ENCODE peak calls at places on chromosomes 6 and 20, in nine cellular contexts. One of them, this sample, is unnamed.

GRCh38 chr6:148747493-148748160 is 797 bp downstream of the UST start:
- DNase-seq in T-helper 17 cell: peak
- DNase-seq in stimulated activated CD8-positive, alpha-beta memory T cell treated with anti-CD3 and anti-CD28 coated beads, Interleukin-15, amount 100 ng/mL, for 1 hour: no peak
- DNase-seq in HT-29: no peak
- DNase-seq in endodermal cell: peak
- DNase-seq in hepatic stellate cell: peak
- DNase-seq in AG09309: no peak
- DNase-seq in AG04450: no peak
- DNase-seq in NCI-H2029 treated with DMSO at 0.1 percent for 48 hours: no peak
- DNase-seq in this sample: no peak

GRCh38 chr6:144758602-144759001 is 473.5 kb downstream of the UTRN start:
- DNase-seq in T-helper 17 cell: no peak
- DNase-seq in stimulated activated CD8-positive, alpha-beta memory T cell treated with anti-CD3 and anti-CD28 coated beads, Interleukin-15, amount 100 ng/mL, for 1 hour: no peak
- DNase-seq in HT-29: peak
- DNase-seq in endodermal cell: no peak
- DNase-seq in hepatic stellate cell: no peak
- DNase-seq in AG09309: no peak
- DNase-seq in AG04450: no peak
- DNase-seq in NCI-H2029 treated with DMSO at 0.1 percent for 48 hours: no peak
- DNase-seq in this sample: peak

GRCh38 chr6:163516908-163517307 is 102.4 kb downstream of the QKI start:
- DNase-seq in T-helper 17 cell: no peak
- DNase-seq in stimulated activated CD8-positive, alpha-beta memory T cell treated with anti-CD3 and anti-CD28 coated beads, Interleukin-15, amount 100 ng/mL, for 1 hour: no peak
- DNase-seq in HT-29: no peak
- DNase-seq in endodermal cell: no peak
- DNase-seq in hepatic stellate cell: no peak
- DNase-seq in AG09309: no peak
- DNase-seq in AG04450: no peak
- DNase-seq in NCI-H2029 treated with DMSO at 0.1 percent for 48 hours: no peak
- DNase-seq in this sample: no peak

GRCh38 chr6:45310118-45310788 is 17.9 kb upstream of the RUNX2 start:
- DNase-seq in T-helper 17 cell: peak
- DNase-seq in stimulated activated CD8-positive, alpha-beta memory T cell treated with anti-CD3 and anti-CD28 coated beads, Interleukin-15, amount 100 ng/mL, for 1 hour: no peak
- DNase-seq in HT-29: no peak
- DNase-seq in endodermal cell: peak
- DNase-seq in hepatic stellate cell: no peak
- DNase-seq in AG09309: no peak
- DNase-seq in AG04450: no peak
- DNase-seq in NCI-H2029 treated with DMSO at 0.1 percent for 48 hours: no peak
- DNase-seq in this sample: no peak

GRCh38 chr6:34317882-34318491 is 69.2 kb upstream of the SMIM29 start:
- DNase-seq in T-helper 17 cell: no peak
- DNase-seq in stimulated activated CD8-positive, alpha-beta memory T cell treated with anti-CD3 and anti-CD28 coated beads, Interleukin-15, amount 100 ng/mL, for 1 hour: no peak
- DNase-seq in HT-29: no peak
- DNase-seq in endodermal cell: no peak
- DNase-seq in hepatic stellate cell: no peak
- DNase-seq in AG09309: no peak
- DNase-seq in AG04450: no peak
- DNase-seq in NCI-H2029 treated with DMSO at 0.1 percent for 48 hours: no peak
- DNase-seq in this sample: no peak

GRCh38 chr6:138690975-138691594 is 82.5 kb upstream of the CCDC28A start:
- DNase-seq in T-helper 17 cell: no peak
- DNase-seq in stimulated activated CD8-positive, alpha-beta memory T cell treated with anti-CD3 and anti-CD28 coated beads, Interleukin-15, amount 100 ng/mL, for 1 hour: no peak
- DNase-seq in HT-29: no peak
- DNase-seq in endodermal cell: no peak
- DNase-seq in hepatic stellate cell: no peak
- DNase-seq in AG09309: no peak
- DNase-seq in AG04450: no peak
- DNase-seq in NCI-H2029 treated with DMSO at 0.1 percent for 48 hours: no peak
- DNase-seq in this sample: no peak

GRCh38 chr20:45798935-45799642 is 7.3 kb downstream of the DNTTIP1 start:
- DNase-seq in T-helper 17 cell: peak
- DNase-seq in stimulated activated CD8-positive, alpha-beta memory T cell treated with anti-CD3 and anti-CD28 coated beads, Interleukin-15, amount 100 ng/mL, for 1 hour: peak
- DNase-seq in HT-29: peak
- DNase-seq in endodermal cell: peak
- DNase-seq in hepatic stellate cell: peak
- DNase-seq in AG09309: no peak
- DNase-seq in AG04450: no peak
- DNase-seq in NCI-H2029 treated with DMSO at 0.1 percent for 48 hours: peak
- DNase-seq in this sample: no peak

GRCh38 chr20:47360489-47361267 is 4.2 kb upstream of the ZMYND8 start:
- DNase-seq in T-helper 17 cell: no peak
- DNase-seq in stimulated activated CD8-positive, alpha-beta memory T cell treated with anti-CD3 and anti-CD28 coated beads, Interleukin-15, amount 100 ng/mL, for 1 hour: no peak
- DNase-seq in HT-29: peak
- DNase-seq in endodermal cell: peak
- DNase-seq in hepatic stellate cell: peak
- DNase-seq in AG09309: peak
- DNase-seq in AG04450: peak
- DNase-seq in NCI-H2029 treated with DMSO at 0.1 percent for 48 hours: peak
- DNase-seq in this sample: peak

GRCh38 chr20:1401431-1401907 is 8.6 kb upstream of the FKBP1A start:
- DNase-seq in T-helper 17 cell: no peak
- DNase-seq in stimulated activated CD8-positive, alpha-beta memory T cell treated with anti-CD3 and anti-CD28 coated beads, Interleukin-15, amount 100 ng/mL, for 1 hour: no peak
- DNase-seq in HT-29: no peak
- DNase-seq in endodermal cell: no peak
- DNase-seq in hepatic stellate cell: no peak
- DNase-seq in AG09309: no peak
- DNase-seq in AG04450: no peak
- DNase-seq in NCI-H2029 treated with DMSO at 0.1 percent for 48 hours: no peak
- DNase-seq in this sample: no peak

GRCh38 chr6:72748759-72749158 is 126.9 kb downstream of the KCNQ5 start:
- DNase-seq in T-helper 17 cell: no peak
- DNase-seq in stimulated activated CD8-positive, alpha-beta memory T cell treated with anti-CD3 and anti-CD28 coated beads, Interleukin-15, amount 100 ng/mL, for 1 hour: no peak
- DNase-seq in HT-29: no peak
- DNase-seq in endodermal cell: no peak
- DNase-seq in hepatic stellate cell: peak
- DNase-seq in AG09309: peak
- DNase-seq in AG04450: peak
- DNase-seq in NCI-H2029 treated with DMSO at 0.1 percent for 48 hours: no peak
- DNase-seq in this sample: peak

GRCh38 chr6:154805288-154805911 is 72.2 kb downstream of the SCAF8 start:
- DNase-seq in T-helper 17 cell: no peak
- DNase-seq in stimulated activated CD8-positive, alpha-beta memory T cell treated with anti-CD3 and anti-CD28 coated beads, Interleukin-15, amount 100 ng/mL, for 1 hour: no peak
- DNase-seq in HT-29: peak
- DNase-seq in endodermal cell: no peak
- DNase-seq in hepatic stellate cell: peak
- DNase-seq in AG09309: peak
- DNase-seq in AG04450: peak
- DNase-seq in NCI-H2029 treated with DMSO at 0.1 percent for 48 hours: no peak
- DNase-seq in this sample: no peak

GRCh38 chr6:159754959-159755914 is 6.6 kb upstream of the ACAT2 start:
- DNase-seq in T-helper 17 cell: no peak
- DNase-seq in stimulated activated CD8-positive, alpha-beta memory T cell treated with anti-CD3 and anti-CD28 coated beads, Interleukin-15, amount 100 ng/mL, for 1 hour: no peak
- DNase-seq in HT-29: no peak
- DNase-seq in endodermal cell: no peak
- DNase-seq in hepatic stellate cell: no peak
- DNase-seq in AG09309: no peak
- DNase-seq in AG04450: no peak
- DNase-seq in NCI-H2029 treated with DMSO at 0.1 percent for 48 hours: no peak
- DNase-seq in this sample: no peak

GRCh38 chr6:152636675-152637421 is at the start of gene SYNE1:
- DNase-seq in T-helper 17 cell: no peak
- DNase-seq in stimulated activated CD8-positive, alpha-beta memory T cell treated with anti-CD3 and anti-CD28 coated beads, Interleukin-15, amount 100 ng/mL, for 1 hour: no peak
- DNase-seq in HT-29: no peak
- DNase-seq in endodermal cell: peak
- DNase-seq in hepatic stellate cell: peak
- DNase-seq in AG09309: no peak
- DNase-seq in AG04450: no peak
- DNase-seq in NCI-H2029 treated with DMSO at 0.1 percent for 48 hours: no peak
- DNase-seq in this sample: no peak

GRCh38 chr6:160750276-160750689 is 48.2 kb downstream of the PLG start:
- DNase-seq in T-helper 17 cell: no peak
- DNase-seq in stimulated activated CD8-positive, alpha-beta memory T cell treated with anti-CD3 and anti-CD28 coated beads, Interleukin-15, amount 100 ng/mL, for 1 hour: no peak
- DNase-seq in HT-29: peak
- DNase-seq in endodermal cell: peak
- DNase-seq in hepatic stellate cell: no peak
- DNase-seq in AG09309: no peak
- DNase-seq in AG04450: no peak
- DNase-seq in NCI-H2029 treated with DMSO at 0.1 percent for 48 hours: no peak
- DNase-seq in this sample: no peak

GRCh38 chr20:2656471-2657117 is 4.2 kb downstream of the NOP56 start:
- DNase-seq in T-helper 17 cell: no peak
- DNase-seq in stimulated activated CD8-positive, alpha-beta memory T cell treated with anti-CD3 and anti-CD28 coated beads, Interleukin-15, amount 100 ng/mL, for 1 hour: no peak
- DNase-seq in HT-29: no peak
- DNase-seq in endodermal cell: no peak
- DNase-seq in hepatic stellate cell: no peak
- DNase-seq in AG09309: no peak
- DNase-seq in AG04450: no peak
- DNase-seq in NCI-H2029 treated with DMSO at 0.1 percent for 48 hours: no peak
- DNase-seq in this sample: no peak

GRCh38 chr20:8305449-8305978 is 173.4 kb downstream of the PLCB1 start:
- DNase-seq in T-helper 17 cell: peak
- DNase-seq in stimulated activated CD8-positive, alpha-beta memory T cell treated with anti-CD3 and anti-CD28 coated beads, Interleukin-15, amount 100 ng/mL, for 1 hour: peak
- DNase-seq in HT-29: peak
- DNase-seq in endodermal cell: peak
- DNase-seq in hepatic stellate cell: no peak
- DNase-seq in AG09309: no peak
- DNase-seq in AG04450: no peak
- DNase-seq in NCI-H2029 treated with DMSO at 0.1 percent for 48 hours: peak
- DNase-seq in this sample: no peak

GRCh38 chr6:111087871-111088667 is 766 bp downstream of the SLC16A10 start:
- DNase-seq in T-helper 17 cell: peak
- DNase-seq in stimulated activated CD8-positive, alpha-beta memory T cell treated with anti-CD3 and anti-CD28 coated beads, Interleukin-15, amount 100 ng/mL, for 1 hour: no peak
- DNase-seq in HT-29: no peak
- DNase-seq in endodermal cell: peak
- DNase-seq in hepatic stellate cell: no peak
- DNase-seq in AG09309: no peak
- DNase-seq in AG04450: no peak
- DNase-seq in NCI-H2029 treated with DMSO at 0.1 percent for 48 hours: no peak
- DNase-seq in this sample: no peak

GRCh38 chr6:28777147-28777461 is 146.7 kb downstream of the TRIM27 start:
- DNase-seq in T-helper 17 cell: no peak
- DNase-seq in stimulated activated CD8-positive, alpha-beta memory T cell treated with anti-CD3 and anti-CD28 coated beads, Interleukin-15, amount 100 ng/mL, for 1 hour: no peak
- DNase-seq in HT-29: no peak
- DNase-seq in endodermal cell: no peak
- DNase-seq in hepatic stellate cell: no peak
- DNase-seq in AG09309: no peak
- DNase-seq in AG04450: no peak
- DNase-seq in NCI-H2029 treated with DMSO at 0.1 percent for 48 hours: no peak
- DNase-seq in this sample: no peak

GRCh38 chr20:14700641-14700965 is 363.2 kb upstream of the FLRT3 start:
- DNase-seq in T-helper 17 cell: no peak
- DNase-seq in stimulated activated CD8-positive, alpha-beta memory T cell treated with anti-CD3 and anti-CD28 coated beads, Interleukin-15, amount 100 ng/mL, for 1 hour: no peak
- DNase-seq in HT-29: no peak
- DNase-seq in endodermal cell: no peak
- DNase-seq in hepatic stellate cell: no peak
- DNase-seq in AG09309: no peak
- DNase-seq in AG04450: no peak
- DNase-seq in NCI-H2029 treated with DMSO at 0.1 percent for 48 hours: no peak
- DNase-seq in this sample: no peak

GRCh38 chr20:9270831-9271230 is 201.9 kb downstream of the PLCB4 start:
- DNase-seq in T-helper 17 cell: no peak
- DNase-seq in stimulated activated CD8-positive, alpha-beta memory T cell treated with anti-CD3 and anti-CD28 coated beads, Interleukin-15, amount 100 ng/mL, for 1 hour: no peak
- DNase-seq in HT-29: no peak
- DNase-seq in endodermal cell: no peak
- DNase-seq in hepatic stellate cell: peak
- DNase-seq in AG09309: peak
- DNase-seq in AG04450: peak
- DNase-seq in NCI-H2029 treated with DMSO at 0.1 percent for 48 hours: no peak
- DNase-seq in this sample: no peak

GRCh38 chr6:43368517-43369160 is 808 bp downstream of the ZNF318 start:
- DNase-seq in T-helper 17 cell: no peak
- DNase-seq in stimulated activated CD8-positive, alpha-beta memory T cell treated with anti-CD3 and anti-CD28 coated beads, Interleukin-15, amount 100 ng/mL, for 1 hour: no peak
- DNase-seq in HT-29: peak
- DNase-seq in endodermal cell: peak
- DNase-seq in hepatic stellate cell: peak
- DNase-seq in AG09309: no peak
- DNase-seq in AG04450: no peak
- DNase-seq in NCI-H2029 treated with DMSO at 0.1 percent for 48 hours: no peak
- DNase-seq in this sample: no peak

GRCh38 chr6:52786249-52786956 is 17.2 kb downstream of the GSTA1 start:
- DNase-seq in T-helper 17 cell: no peak
- DNase-seq in stimulated activated CD8-positive, alpha-beta memory T cell treated with anti-CD3 and anti-CD28 coated beads, Interleukin-15, amount 100 ng/mL, for 1 hour: no peak
- DNase-seq in HT-29: no peak
- DNase-seq in endodermal cell: no peak
- DNase-seq in hepatic stellate cell: no peak
- DNase-seq in AG09309: no peak
- DNase-seq in AG04450: no peak
- DNase-seq in NCI-H2029 treated with DMSO at 0.1 percent for 48 hours: no peak
- DNase-seq in this sample: no peak

This sample was measured in non-pigmented ciliary epithelial cell.